ENCODE peak calls at places on chromosomes 7 and 10, in six cellular contexts. One of them, this sample, is unnamed.

GRCh38 chr10:31186225-31187010 is 132.6 kb upstream of the ZEB1 start:
- DNase-seq in lower leg skin: no peak
- DNase-seq in osteoblast: no peak
- DNase-seq in HCT116: peak; percentile 7
- DNase-seq in GM20000: no peak
- DNase-seq in cardiac muscle cell: no peak
- DNase-seq in this sample: no peak

GRCh38 chr7:96508371-96508770 is 186.5 kb upstream of the SLC25A13 start:
- DNase-seq in GM20000: no peak
- DNase-seq in cardiac muscle cell: no peak
- DNase-seq in HCT116: no peak
- DNase-seq in osteoblast: no peak
- DNase-seq in lower leg skin: peak; percentile 50
- DNase-seq in this sample: no peak

GRCh38 chr7:15561840-15562239 is at the start of gene AGMO:
- DNase-seq in GM20000: no peak
- DNase-seq in cardiac muscle cell: peak; percentile 14
- DNase-seq in osteoblast: no peak
- DNase-seq in HCT116: no peak
- DNase-seq in lower leg skin: peak; percentile 41
- DNase-seq in this sample: peak; percentile 24

GRCh38 chr10:18635995-18636394 is 15.4 kb downstream of the NSUN6 start:
- DNase-seq in osteoblast: no peak
- DNase-seq in lower leg skin: no peak
- DNase-seq in HCT116: no peak
- DNase-seq in GM20000: no peak
- DNase-seq in cardiac muscle cell: no peak
- DNase-seq in this sample: no peak

GRCh38 chr10:47264797-47265281 is 35.2 kb upstream of the GDF10 start:
- DNase-seq in cardiac muscle cell: no peak
- DNase-seq in osteoblast: no peak
- DNase-seq in GM20000: no peak
- DNase-seq in HCT116: no peak
- DNase-seq in lower leg skin: no peak
- DNase-seq in this sample: no peak

GRCh38 chr7:82444220-82445049 is 858 bp upstream of the CACNA2D1 start:
- DNase-seq in HCT116: no peak
- DNase-seq in lower leg skin: peak; percentile 17
- DNase-seq in cardiac muscle cell: peak; percentile 28
- DNase-seq in osteoblast: peak; percentile 82
- DNase-seq in GM20000: no peak
- DNase-seq in this sample: no peak

GRCh38 chr7:116218051-116218645 is 7.8 kb downstream of the TES start:
- DNase-seq in HCT116: peak; percentile 93
- DNase-seq in lower leg skin: no peak
- DNase-seq in GM20000: no peak
- DNase-seq in osteoblast: no peak
- DNase-seq in cardiac muscle cell: no peak
- DNase-seq in this sample: no peak

GRCh38 chr10:75956624-75957023 is 525.2 kb downstream of the LRMDA start:
- DNase-seq in cardiac muscle cell: no peak
- DNase-seq in GM20000: no peak
- DNase-seq in osteoblast: no peak
- DNase-seq in lower leg skin: no peak
- DNase-seq in HCT116: peak; percentile 4
- DNase-seq in this sample: no peak

GRCh38 chr7:29449569-29450260 is 113.9 kb upstream of the PRR15 start:
- DNase-seq in HCT116: no peak
- DNase-seq in lower leg skin: no peak
- DNase-seq in GM20000: no peak
- DNase-seq in osteoblast: no peak
- DNase-seq in cardiac muscle cell: no peak
- DNase-seq in this sample: no peak

GRCh38 chr7:112337892-112338291 is 112.4 kb upstream of the IFRD1 start:
- DNase-seq in osteoblast: no peak
- DNase-seq in lower leg skin: no peak
- DNase-seq in GM20000: no peak
- DNase-seq in cardiac muscle cell: no peak
- DNase-seq in HCT116: no peak
- DNase-seq in this sample: no peak

GRCh38 chr10:99977916-99978315 is 31.8 kb downstream of the DNMBP start:
- DNase-seq in lower leg skin: no peak
- DNase-seq in osteoblast: no peak
- DNase-seq in HCT116: no peak
- DNase-seq in GM20000: no peak
- DNase-seq in cardiac muscle cell: peak; percentile 13
- DNase-seq in this sample: no peak

GRCh38 chr10:104216631-104217030 is 15.5 kb downstream of the CFAP43 start:
- DNase-seq in cardiac muscle cell: no peak
- DNase-seq in HCT116: no peak
- DNase-seq in lower leg skin: no peak
- DNase-seq in osteoblast: no peak
- DNase-seq in GM20000: no peak
- DNase-seq in this sample: no peak

GRCh38 chr7:123598657-123599056 is 3.0 kb upstream of the ASB15 start:
- DNase-seq in HCT116: no peak
- DNase-seq in cardiac muscle cell: no peak
- DNase-seq in lower leg skin: no peak
- DNase-seq in osteoblast: no peak
- DNase-seq in GM20000: no peak
- DNase-seq in this sample: no peak

GRCh38 chr10:63977329-63977923 is 456.2 kb downstream of the REEP3 start:
- DNase-seq in osteoblast: peak; percentile 88
- DNase-seq in HCT116: peak; percentile 50
- DNase-seq in cardiac muscle cell: peak; percentile 60
- DNase-seq in GM20000: peak; percentile 66
- DNase-seq in lower leg skin: no peak
- DNase-seq in this sample: no peak

GRCh38 chr7:152313879-152314604 is 121.8 kb downstream of the KMT2C start:
- DNase-seq in lower leg skin: peak; percentile 22
- DNase-seq in GM20000: peak; percentile 8
- DNase-seq in osteoblast: peak; percentile 1
- DNase-seq in cardiac muscle cell: peak; percentile 7
- DNase-seq in HCT116: peak; percentile 79
- DNase-seq in this sample: no peak

GRCh38 chr7:69677905-69678793 is 79.9 kb downstream of the AUTS2 start:
- DNase-seq in osteoblast: no peak
- DNase-seq in HCT116: no peak
- DNase-seq in cardiac muscle cell: no peak
- DNase-seq in lower leg skin: no peak
- DNase-seq in GM20000: no peak
- DNase-seq in this sample: no peak

GRCh38 chr7:101705327-101705726 is 76.2 kb upstream of the MYL10 start:
- DNase-seq in lower leg skin: no peak
- DNase-seq in GM20000: no peak
- DNase-seq in HCT116: no peak
- DNase-seq in osteoblast: no peak
- DNase-seq in cardiac muscle cell: no peak
- DNase-seq in this sample: no peak

GRCh38 chr10:128751284-128751683 is 625.1 kb upstream of the MKI67 start:
- DNase-seq in cardiac muscle cell: no peak
- DNase-seq in GM20000: no peak
- DNase-seq in osteoblast: no peak
- DNase-seq in lower leg skin: no peak
- DNase-seq in HCT116: no peak
- DNase-seq in this sample: no peak

GRCh38 chr10:3415038-3415736 is 242.6 kb upstream of the PITRM1 start:
- DNase-seq in GM20000: no peak
- DNase-seq in HCT116: no peak
- DNase-seq in lower leg skin: no peak
- DNase-seq in cardiac muscle cell: no peak
- DNase-seq in osteoblast: peak; percentile 25
- DNase-seq in this sample: no peak

GRCh38 chr10:42781893-42782445 is 626 bp upstream of the BMS1 start:
- DNase-seq in osteoblast: no peak
- DNase-seq in lower leg skin: no peak
- DNase-seq in HCT116: no peak
- DNase-seq in cardiac muscle cell: no peak
- DNase-seq in GM20000: no peak
- DNase-seq in this sample: no peak

GRCh38 chr10:110353244-110354119 is 48.8 kb upstream of the SMNDC1 start:
- DNase-seq in HCT116: peak; percentile 73
- DNase-seq in cardiac muscle cell: peak; percentile 19
- DNase-seq in lower leg skin: no peak
- DNase-seq in GM20000: no peak
- DNase-seq in osteoblast: peak; percentile 96
- DNase-seq in this sample: no peak

GRCh38 chr7:73615886-73616285 is 8.4 kb downstream of the MLXIPL start:
- DNase-seq in GM20000: no peak
- DNase-seq in osteoblast: peak; percentile 84
- DNase-seq in lower leg skin: no peak
- DNase-seq in cardiac muscle cell: no peak
- DNase-seq in HCT116: no peak
- DNase-seq in this sample: no peak
- TF ChIP-seq CTCF in GM20000: no peak
- TF ChIP-seq CTCF in osteoblast: peak; percentile 24
- TF ChIP-seq CTCF in lower leg skin: no peak
- TF ChIP-seq CTCF in cardiac muscle cell: no peak
- TF ChIP-seq CTCF in HCT116: peak; percentile 5
- TF ChIP-seq CTCF in this sample: no peak

DNA sequence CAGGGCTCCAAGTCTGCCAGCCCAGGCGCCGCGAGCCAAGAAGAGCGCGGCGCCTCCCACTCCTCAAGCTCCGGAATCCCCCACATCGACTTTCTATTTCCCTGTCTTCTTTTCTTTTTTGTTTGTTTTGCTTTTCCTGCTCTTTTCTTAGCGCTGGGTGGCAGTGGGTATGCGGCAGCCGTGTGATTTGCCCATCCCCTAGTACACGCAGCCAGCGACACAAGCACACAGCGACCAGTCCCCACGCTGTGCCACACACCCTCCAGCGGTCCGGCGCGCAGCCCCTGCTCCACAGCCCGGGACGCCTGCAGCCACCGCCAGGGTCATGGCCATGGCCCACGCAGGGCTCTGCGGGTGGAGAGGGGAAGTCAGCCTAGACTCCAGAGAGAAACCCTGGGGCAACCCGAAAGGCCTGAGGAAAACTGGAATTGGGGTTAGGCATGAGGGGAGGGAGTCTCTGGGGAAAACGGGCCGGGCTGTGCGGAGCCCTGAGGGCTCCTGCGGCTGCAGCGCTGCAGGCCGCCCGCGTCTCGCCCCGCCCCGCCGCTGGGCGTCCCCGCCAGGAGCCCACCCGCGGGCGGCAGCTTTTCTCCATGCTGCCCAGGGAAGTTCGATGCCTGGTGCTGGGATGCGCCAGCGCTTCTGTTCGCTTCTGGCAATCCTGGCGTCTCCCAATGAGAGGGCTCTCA is 2.5 kb downstream of the CHRM2 start:
- DNase-seq in lower leg skin: no peak
- DNase-seq in GM20000: no peak
- DNase-seq in cardiac muscle cell: peak; percentile 64
- DNase-seq in HCT116: no peak
- DNase-seq in osteoblast: peak; percentile 72
- DNase-seq in this sample: no peak
- TF ChIP-seq CTCF in lower leg skin: no peak
- TF ChIP-seq CTCF in GM20000: no peak
- TF ChIP-seq CTCF in cardiac muscle cell: no peak
- TF ChIP-seq CTCF in HCT116: no peak
- TF ChIP-seq CTCF in osteoblast: no peak
- TF ChIP-seq CTCF in this sample: no peak

GRCh38 chr10:106560925-106561640 is 603.4 kb downstream of the SORCS1 start:
- DNase-seq in GM20000: no peak
- DNase-seq in cardiac muscle cell: no peak
- DNase-seq in lower leg skin: no peak
- DNase-seq in HCT116: no peak
- DNase-seq in osteoblast: no peak
- DNase-seq in this sample: no peak

GRCh38 chr10:106557053-106557452 is 607.5 kb downstream of the SORCS1 start:
- DNase-seq in HCT116: no peak
- DNase-seq in cardiac muscle cell: no peak
- DNase-seq in osteoblast: no peak
- DNase-seq in GM20000: no peak
- DNase-seq in lower leg skin: no peak
- DNase-seq in this sample: no peak

GRCh38 chr10:106555599-106555998 is 608.9 kb downstream of the SORCS1 start:
- DNase-seq in HCT116: no peak
- DNase-seq in osteoblast: no peak
- DNase-seq in cardiac muscle cell: peak; percentile 52
- DNase-seq in GM20000: no peak
- DNase-seq in lower leg skin: no peak
- DNase-seq in this sample: no peak

GRCh38 chr10:106559442-106559841 is 605.1 kb downstream of the SORCS1 start:
- DNase-seq in GM20000: no peak
- DNase-seq in cardiac muscle cell: no peak
- DNase-seq in HCT116: no peak
- DNase-seq in lower leg skin: no peak
- DNase-seq in osteoblast: no peak
- DNase-seq in this sample: no peak

GRCh38 chr10:106557951-106558733 is 606.4 kb downstream of the SORCS1 start:
- DNase-seq in osteoblast: peak; percentile 35
- DNase-seq in HCT116: no peak
- DNase-seq in lower leg skin: no peak
- DNase-seq in GM20000: no peak
- DNase-seq in cardiac muscle cell: no peak
- DNase-seq in this sample: no peak
- TF ChIP-seq CTCF in osteoblast: no peak
- TF ChIP-seq CTCF in HCT116: no peak
- TF ChIP-seq CTCF in lower leg skin: no peak
- TF ChIP-seq CTCF in GM20000: no peak
- TF ChIP-seq CTCF in cardiac muscle cell: no peak
- TF ChIP-seq CTCF in this sample: no peak

GRCh38 chr7:519429-519973 is at the start of gene PDGFA:
- DNase-seq in HCT116: no peak
- DNase-seq in lower leg skin: no peak
- DNase-seq in osteoblast: peak; percentile 97
- DNase-seq in cardiac muscle cell: peak; percentile 74
- DNase-seq in GM20000: peak; percentile 69
- DNase-seq in this sample: no peak

GRCh38 chr7:518630-519428 is 817 bp downstream of the PDGFA start:
- DNase-seq in GM20000: peak; percentile 78
- DNase-seq in HCT116: no peak
- DNase-seq in cardiac muscle cell: peak; percentile 88
- DNase-seq in lower leg skin: peak; percentile 59
- DNase-seq in osteoblast: peak; percentile 98
- DNase-seq in this sample: no peak

GRCh38 chr7:521221-522070 is 1.8 kb upstream of the PDGFA start:
- DNase-seq in HCT116: no peak
- DNase-seq in GM20000: peak; percentile 80
- DNase-seq in osteoblast: peak; percentile 97
- DNase-seq in cardiac muscle cell: peak; percentile 53
- DNase-seq in lower leg skin: no peak
- DNase-seq in this sample: no peak

GRCh38 chr7:520503-521161 is 986 bp upstream of the PDGFA start:
- DNase-seq in GM20000: no peak
- DNase-seq in osteoblast: peak; percentile 89
- DNase-seq in lower leg skin: no peak
- DNase-seq in cardiac muscle cell: no peak
- DNase-seq in HCT116: no peak
- DNase-seq in this sample: no peak

DNA sequence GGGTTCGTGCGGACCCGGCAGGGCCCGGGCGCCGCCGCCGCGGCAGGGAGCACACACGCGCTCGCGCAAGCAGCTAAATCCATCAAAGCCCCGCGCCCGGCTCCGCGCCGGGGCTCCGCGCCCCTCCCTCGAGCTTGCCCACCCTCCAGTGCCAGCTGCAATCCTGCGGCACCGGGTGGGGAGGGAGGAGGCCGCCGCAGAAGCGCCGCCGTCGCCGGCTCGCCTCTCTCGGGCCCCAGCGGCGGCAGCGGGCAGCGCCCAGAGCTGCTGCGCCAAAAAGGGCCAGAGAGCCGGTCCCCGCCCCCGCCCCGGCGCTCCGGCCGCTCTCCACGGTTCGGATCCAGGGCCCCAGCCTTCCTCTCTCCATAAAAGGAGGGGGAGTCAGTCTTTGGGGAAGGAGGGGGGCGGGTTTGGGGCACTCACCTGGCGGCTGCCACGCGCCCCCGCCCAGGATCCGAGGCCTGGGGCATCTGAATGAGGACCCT is 370 bp upstream of the PDGFA start:
- DNase-seq in GM20000: peak; percentile 73
- DNase-seq in lower leg skin: no peak
- DNase-seq in osteoblast: peak; percentile 99
- DNase-seq in HCT116: no peak
- DNase-seq in cardiac muscle cell: peak; percentile 75
- DNase-seq in this sample: no peak
- TF ChIP-seq CTCF in GM20000: no peak
- TF ChIP-seq CTCF in lower leg skin: no peak
- TF ChIP-seq CTCF in osteoblast: no peak
- TF ChIP-seq CTCF in HCT116: peak; percentile 26
- TF ChIP-seq CTCF in cardiac muscle cell: no peak
- TF ChIP-seq CTCF in this sample: no peak